ENCODE peak calls at places on chromosome 22, in ten cellular contexts. U is left ventricle myocardium inferior, F is thyroid gland, O is Peyer's patch, A is IMR-90, Y is tibial artery, D is heart right ventricle, R is cardiac muscle cell, G is astrocyte, J is A549. L is an unnamed sample.

GRCh38 chr22:30196141-30196866 is 50.3 kb downstream of the LIF start:
- DNase-seq in U (peak; percentile 78), F (peak; percentile 75), O (no peak), A (peak; percentile 100), Y (peak; percentile 77), D (peak; percentile 85), R (peak; percentile 52), G (peak; percentile 100), J (peak; percentile 100), L (peak; percentile 82)

GRCh38 chr22:46368871-46369715 is 33.6 kb downstream of the TRMU start:
- DNase-seq in U (no peak), F (no peak), O (no peak), A (no peak), Y (no peak), D (no peak), R (no peak), G (no peak), J (no peak), L (no peak)

GRCh38 chr22:35154937-35155387 is 89.0 kb downstream of the ISX start:
- DNase-seq in U (peak; percentile 26), F (peak; percentile 19), O (peak; percentile 63), A (peak; percentile 35), Y (no peak), D (peak; percentile 37), R (peak; percentile 82), G (peak; percentile 25), J (peak; percentile 64), L (peak; percentile 75)

GRCh38 chr22:29734429-29734828 is 14.6 kb downstream of the CABP7 start:
- DNase-seq in U (no peak), F (no peak), O (no peak), A (no peak), Y (no peak), D (no peak), R (no peak), G (no peak), J (no peak), L (no peak)

GRCh38 chr22:48663297-48663696 is 1164.4 kb downstream of the BRD1 start:
- DNase-seq in U (no peak), F (no peak), O (no peak), A (no peak), Y (no peak), D (no peak), R (no peak), G (no peak), J (peak; percentile 54), L (no peak)

GRCh38 chr22:47296405-47297260 is 534.2 kb downstream of the TBC1D22A start:
- DNase-seq in U (no peak), F (no peak), O (no peak), A (no peak), Y (peak; percentile 5), D (no peak), R (no peak), G (no peak), J (no peak), L (no peak)

GRCh38 chr22:34993548-34993947 is 72.4 kb upstream of the ISX start:
- DNase-seq in U (no peak), F (no peak), O (no peak), A (no peak), Y (no peak), D (no peak), R (no peak), G (no peak), J (no peak), L (no peak)

GRCh38 chr22:35681454-35682050 is 33.3 kb downstream of the APOL6 start:
- DNase-seq in U (no peak), F (no peak), O (no peak), A (no peak), Y (no peak), D (no peak), R (no peak), G (no peak), J (no peak), L (no peak)

GRCh38 chr22:50206599-50206998 is 5.8 kb downstream of the SELENOO start:
- DNase-seq in U (peak; percentile 81), F (peak; percentile 78), O (no peak), A (peak; percentile 26), Y (no peak), D (peak; percentile 68), R (peak; percentile 85), G (no peak), J (peak; percentile 37), L (no peak)

GRCh38 chr22:25582946-25583345 is 18.5 kb downstream of the GRK3 start:
- DNase-seq in U (no peak), F (no peak), O (no peak), A (peak; percentile 67), Y (no peak), D (no peak), R (no peak), G (peak; percentile 53), J (no peak), L (no peak)

GRCh38 chr22:27259390-27259789 is 542.2 kb downstream of the MN1 start:
- DNase-seq in U (no peak), F (no peak), O (no peak), A (no peak), Y (no peak), D (no peak), R (no peak), G (no peak), J (no peak), L (no peak)

DNA sequence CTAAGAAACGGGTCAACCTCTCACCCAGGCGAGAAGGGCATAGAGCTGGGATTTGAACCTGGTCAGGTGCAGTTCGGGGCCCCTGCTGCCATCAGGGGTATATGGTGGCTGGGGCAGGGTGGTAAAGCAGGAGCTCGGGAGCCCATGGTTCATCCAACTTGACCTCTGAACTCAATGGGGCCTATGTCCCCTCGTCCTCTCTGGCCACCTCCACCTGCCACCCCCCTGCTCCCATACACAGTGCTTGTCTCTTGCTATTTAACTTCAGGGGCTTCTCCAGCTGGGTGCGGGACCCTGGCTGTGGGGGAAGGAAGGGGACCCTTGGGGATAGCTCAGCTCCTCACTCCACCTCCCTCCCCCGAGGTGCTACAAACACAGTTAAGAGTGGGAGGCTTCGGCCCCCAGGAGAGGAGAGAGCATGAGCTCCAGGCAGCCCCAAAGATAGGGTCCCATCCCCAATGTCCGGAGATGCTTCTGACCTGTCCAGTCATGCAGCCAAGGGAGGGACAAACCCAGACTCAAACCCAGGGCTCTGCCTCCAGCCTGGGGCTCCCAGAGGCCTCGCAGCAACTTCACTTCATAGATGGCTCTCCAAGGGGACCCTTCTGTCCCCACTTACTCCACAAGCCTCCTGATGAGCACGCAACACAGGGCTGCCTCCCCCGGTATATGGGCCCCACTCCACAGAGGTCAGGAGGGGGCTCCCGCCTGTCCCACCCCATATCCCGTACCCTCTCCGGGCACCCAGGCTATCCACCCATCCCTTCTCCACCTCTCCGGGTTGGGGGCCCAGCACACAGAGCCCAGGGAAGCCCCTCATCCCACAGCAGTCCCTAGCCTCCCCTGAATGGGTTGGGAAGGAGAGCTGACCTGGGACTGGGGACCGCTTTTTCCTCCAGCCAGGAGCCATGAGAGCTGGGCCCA is 712 bp downstream of the IL2RB start:
- DNase-seq in U (no peak), F (no peak), O (no peak), A (no peak), Y (no peak), D (no peak), R (no peak), G (no peak), J (no peak), L (no peak)
- TF ChIP-seq CTCF in U (no peak), F (no peak), O (no peak), A (no peak), Y (no peak), D (no peak), R (no peak), G (no peak), J (no peak), L (no peak)

GRCh38 chr22:44942056-44942455 is 67.7 kb downstream of the PHF21B start:
- DNase-seq in U (no peak), F (no peak), O (no peak), A (no peak), Y (no peak), D (no peak), R (no peak), G (no peak), J (no peak), L (no peak)
- H3K27ac ChIP-seq in U (no peak overlapping the region), F (no peak overlapping the region), O (no peak overlapping the region), A (no peak overlapping the region), Y (no peak overlapping the region), D (no peak overlapping the region), R (no peak overlapping the region), G (no peak overlapping the region), J (no peak overlapping the region), L (no peak overlapping the region)

GRCh38 chr22:41567452-41567768 is 6.6 kb downstream of the CSDC2 start:
- DNase-seq in U (no peak), F (no peak), O (no peak), A (no peak), Y (no peak), D (no peak), R (no peak), G (no peak), J (no peak), L (no peak)
- TF ChIP-seq CTCF in U (no peak), F (no peak), O (no peak), A (no peak), Y (no peak), D (no peak), R (no peak), G (no peak), J (no peak), L (no peak)

DNA sequence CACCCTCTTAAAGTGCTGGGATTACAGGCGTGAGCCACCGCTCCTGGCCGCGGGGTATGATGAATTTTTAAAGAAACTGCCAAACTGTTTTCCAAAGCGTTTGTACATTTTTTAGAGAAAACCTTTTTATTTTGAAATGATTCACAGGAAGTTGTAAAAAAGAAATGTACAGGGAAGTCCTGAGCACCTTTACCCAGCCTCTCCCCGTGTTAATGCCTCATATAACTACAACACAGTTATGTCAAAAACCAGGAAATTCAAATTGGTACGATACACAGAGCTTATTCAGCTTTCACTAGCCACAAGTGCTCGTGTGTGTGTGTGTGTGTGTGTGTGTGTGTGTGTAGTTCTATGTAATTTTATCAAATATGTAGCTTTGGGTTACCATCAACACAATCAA is 7.0 kb upstream of the FAM118A start:
- DNase-seq in U (no peak), F (no peak), O (no peak), A (no peak), Y (no peak), D (no peak), R (no peak), G (no peak), J (no peak), L (no peak)
- H3K27ac ChIP-seq in U (no peak overlapping the region), F (no peak overlapping the region), O (no peak overlapping the region), A (no peak overlapping the region), Y (no peak overlapping the region), D (no peak overlapping the region), R (no peak overlapping the region), G (no peak overlapping the region), J (no peak overlapping the region), L (no peak overlapping the region)

L was measured in prostate gland.